ENCODE peak calls at places on chromosomes 2 and 18, in nine cellular contexts. One of them, this sample, is unnamed.

GRCh38 chr2:134468093-134468640 is 214.3 kb downstream of the MGAT5 start:
- DNase-seq in NCI-H1105: no peak
- DNase-seq in tibial artery: no peak
- DNase-seq in EL: no peak
- DNase-seq in anterior cingulate cortex: no peak
- DNase-seq in dermis blood vessel endothelial cell: no peak
- DNase-seq in activated gamma-delta T cell: no peak
- DNase-seq in activated T-cell treated with anti-CD3 and anti-CD28 coated beads for 1 hour: no peak
- DNase-seq in kidney glomerular epithelial cell: no peak
- DNase-seq in this sample: no peak

GRCh38 chr18:12911928-12912703 is 28.1 kb upstream of the PTPN2 start:
- DNase-seq in NCI-H1105: no peak
- DNase-seq in tibial artery: no peak
- DNase-seq in EL: no peak
- DNase-seq in anterior cingulate cortex: no peak
- DNase-seq in dermis blood vessel endothelial cell: peak; percentile 13
- DNase-seq in activated gamma-delta T cell: no peak
- DNase-seq in activated T-cell treated with anti-CD3 and anti-CD28 coated beads for 1 hour: no peak
- DNase-seq in kidney glomerular epithelial cell: no peak
- DNase-seq in this sample: no peak

GRCh38 chr2:128320609-128321420 is 2.1 kb upstream of the HS6ST1 start:
- DNase-seq in NCI-H1105: no peak
- DNase-seq in tibial artery: peak; percentile 65
- DNase-seq in EL: no peak
- DNase-seq in anterior cingulate cortex: no peak
- DNase-seq in dermis blood vessel endothelial cell: no peak
- DNase-seq in activated gamma-delta T cell: no peak
- DNase-seq in activated T-cell treated with anti-CD3 and anti-CD28 coated beads for 1 hour: no peak
- DNase-seq in kidney glomerular epithelial cell: no peak
- DNase-seq in this sample: no peak

GRCh38 chr2:47172922-47173695 is 18.0 kb upstream of the STPG4 start:
- DNase-seq in NCI-H1105: no peak
- DNase-seq in tibial artery: no peak
- DNase-seq in EL: no peak
- DNase-seq in anterior cingulate cortex: no peak
- DNase-seq in dermis blood vessel endothelial cell: no peak
- DNase-seq in activated gamma-delta T cell: no peak
- DNase-seq in activated T-cell treated with anti-CD3 and anti-CD28 coated beads for 1 hour: no peak
- DNase-seq in kidney glomerular epithelial cell: peak; percentile 38
- DNase-seq in this sample: no peak

GRCh38 chr2:176895158-176895557 is 317.4 kb upstream of the HNRNPA3 start:
- DNase-seq in NCI-H1105: no peak
- DNase-seq in tibial artery: no peak
- DNase-seq in EL: no peak
- DNase-seq in anterior cingulate cortex: no peak
- DNase-seq in dermis blood vessel endothelial cell: no peak
- DNase-seq in activated gamma-delta T cell: no peak
- DNase-seq in activated T-cell treated with anti-CD3 and anti-CD28 coated beads for 1 hour: no peak
- DNase-seq in kidney glomerular epithelial cell: no peak
- DNase-seq in this sample: no peak

GRCh38 chr2:46954951-46955571 is 39.5 kb upstream of the MCFD2 start:
- DNase-seq in NCI-H1105: no peak
- DNase-seq in tibial artery: peak; percentile 92
- DNase-seq in EL: peak; percentile 97
- DNase-seq in anterior cingulate cortex: no peak
- DNase-seq in dermis blood vessel endothelial cell: peak; percentile 87
- DNase-seq in activated gamma-delta T cell: no peak
- DNase-seq in activated T-cell treated with anti-CD3 and anti-CD28 coated beads for 1 hour: no peak
- DNase-seq in kidney glomerular epithelial cell: peak; percentile 91
- DNase-seq in this sample: peak; percentile 81

GRCh38 chr2:109213646-109214417 is 84.8 kb downstream of the SH3RF3 start:
- DNase-seq in NCI-H1105: no peak
- DNase-seq in tibial artery: no peak
- DNase-seq in EL: peak; percentile 81
- DNase-seq in anterior cingulate cortex: no peak
- DNase-seq in dermis blood vessel endothelial cell: peak; percentile 78
- DNase-seq in activated gamma-delta T cell: peak; percentile 20
- DNase-seq in activated T-cell treated with anti-CD3 and anti-CD28 coated beads for 1 hour: peak; percentile 22
- DNase-seq in kidney glomerular epithelial cell: no peak
- DNase-seq in this sample: peak; percentile 53

GRCh38 chr18:8215741-8216140 is 393.5 kb upstream of the RAB12 start:
- DNase-seq in NCI-H1105: no peak
- DNase-seq in tibial artery: no peak
- DNase-seq in EL: no peak
- DNase-seq in anterior cingulate cortex: no peak
- DNase-seq in dermis blood vessel endothelial cell: no peak
- DNase-seq in activated gamma-delta T cell: no peak
- DNase-seq in activated T-cell treated with anti-CD3 and anti-CD28 coated beads for 1 hour: no peak
- DNase-seq in kidney glomerular epithelial cell: no peak
- DNase-seq in this sample: no peak

GRCh38 chr2:222239091-222239490 is 59.7 kb downstream of the PAX3 start:
- DNase-seq in NCI-H1105: no peak
- DNase-seq in tibial artery: no peak
- DNase-seq in EL: no peak
- DNase-seq in anterior cingulate cortex: no peak
- DNase-seq in dermis blood vessel endothelial cell: no peak
- DNase-seq in activated gamma-delta T cell: no peak
- DNase-seq in activated T-cell treated with anti-CD3 and anti-CD28 coated beads for 1 hour: no peak
- DNase-seq in kidney glomerular epithelial cell: no peak
- DNase-seq in this sample: no peak

GRCh38 chr2:227016894-227017293 is 147.1 kb downstream of the COL4A4 start:
- DNase-seq in NCI-H1105: no peak
- DNase-seq in tibial artery: no peak
- DNase-seq in EL: peak; percentile 8
- DNase-seq in anterior cingulate cortex: no peak
- DNase-seq in dermis blood vessel endothelial cell: no peak
- DNase-seq in activated gamma-delta T cell: no peak
- DNase-seq in activated T-cell treated with anti-CD3 and anti-CD28 coated beads for 1 hour: no peak
- DNase-seq in kidney glomerular epithelial cell: no peak
- DNase-seq in this sample: peak; percentile 21

GRCh38 chr2:44964704-44965343 is 23.3 kb downstream of the SIX3 start:
- DNase-seq in NCI-H1105: peak; percentile 57
- DNase-seq in tibial artery: no peak
- DNase-seq in EL: peak; percentile 23
- DNase-seq in anterior cingulate cortex: no peak
- DNase-seq in dermis blood vessel endothelial cell: peak; percentile 18
- DNase-seq in activated gamma-delta T cell: no peak
- DNase-seq in activated T-cell treated with anti-CD3 and anti-CD28 coated beads for 1 hour: no peak
- DNase-seq in kidney glomerular epithelial cell: peak; percentile 32
- DNase-seq in this sample: no peak

GRCh38 chr2:29560566-29560965 is 360.8 kb downstream of the ALK start:
- DNase-seq in NCI-H1105: no peak
- DNase-seq in tibial artery: no peak
- DNase-seq in EL: no peak
- DNase-seq in anterior cingulate cortex: no peak
- DNase-seq in dermis blood vessel endothelial cell: no peak
- DNase-seq in activated gamma-delta T cell: no peak
- DNase-seq in activated T-cell treated with anti-CD3 and anti-CD28 coated beads for 1 hour: no peak
- DNase-seq in kidney glomerular epithelial cell: no peak
- DNase-seq in this sample: no peak

GRCh38 chr2:96163768-96164429 is 18.7 kb upstream of the DUSP2 start:
- DNase-seq in NCI-H1105: no peak
- DNase-seq in tibial artery: no peak
- DNase-seq in EL: no peak
- DNase-seq in anterior cingulate cortex: no peak
- DNase-seq in dermis blood vessel endothelial cell: no peak
- DNase-seq in activated gamma-delta T cell: peak; percentile 74
- DNase-seq in activated T-cell treated with anti-CD3 and anti-CD28 coated beads for 1 hour: peak; percentile 51
- DNase-seq in kidney glomerular epithelial cell: no peak
- DNase-seq in this sample: no peak

GRCh38 chr18:38481576-38481975 is 916.0 kb upstream of the CELF4 start:
- DNase-seq in NCI-H1105: no peak
- DNase-seq in tibial artery: no peak
- DNase-seq in EL: no peak
- DNase-seq in anterior cingulate cortex: peak; percentile 22
- DNase-seq in dermis blood vessel endothelial cell: no peak
- DNase-seq in activated gamma-delta T cell: no peak
- DNase-seq in activated T-cell treated with anti-CD3 and anti-CD28 coated beads for 1 hour: no peak
- DNase-seq in kidney glomerular epithelial cell: no peak
- DNase-seq in this sample: no peak

GRCh38 chr18:68735498-68736343 is 20.8 kb upstream of the TMX3 start:
- DNase-seq in NCI-H1105: peak; percentile 15
- DNase-seq in tibial artery: no peak
- DNase-seq in EL: peak; percentile 61
- DNase-seq in anterior cingulate cortex: no peak
- DNase-seq in dermis blood vessel endothelial cell: peak; percentile 61
- DNase-seq in activated gamma-delta T cell: no peak
- DNase-seq in activated T-cell treated with anti-CD3 and anti-CD28 coated beads for 1 hour: no peak
- DNase-seq in kidney glomerular epithelial cell: peak; percentile 39
- DNase-seq in this sample: peak; percentile 79

GRCh38 chr2:54161660-54162059 is 46.2 kb downstream of the ACYP2 start:
- DNase-seq in NCI-H1105: no peak
- DNase-seq in tibial artery: no peak
- DNase-seq in EL: no peak
- DNase-seq in anterior cingulate cortex: no peak
- DNase-seq in dermis blood vessel endothelial cell: peak; percentile 8
- DNase-seq in activated gamma-delta T cell: no peak
- DNase-seq in activated T-cell treated with anti-CD3 and anti-CD28 coated beads for 1 hour: no peak
- DNase-seq in kidney glomerular epithelial cell: no peak
- DNase-seq in this sample: peak; percentile 58

GRCh38 chr18:25349131-25349925 is 2.6 kb downstream of the ZNF521 start:
- DNase-seq in NCI-H1105: no peak
- DNase-seq in tibial artery: peak; percentile 68
- DNase-seq in EL: peak; percentile 45
- DNase-seq in anterior cingulate cortex: peak; percentile 70
- DNase-seq in dermis blood vessel endothelial cell: peak; percentile 63
- DNase-seq in activated gamma-delta T cell: peak; percentile 6
- DNase-seq in activated T-cell treated with anti-CD3 and anti-CD28 coated beads for 1 hour: no peak
- DNase-seq in kidney glomerular epithelial cell: no peak
- DNase-seq in this sample: peak; percentile 72

GRCh38 chr2:113276216-113276905 is 2.4 kb downstream of the PAX8 start:
- DNase-seq in NCI-H1105: no peak
- DNase-seq in tibial artery: no peak
- DNase-seq in EL: no peak
- DNase-seq in anterior cingulate cortex: no peak
- DNase-seq in dermis blood vessel endothelial cell: no peak
- DNase-seq in activated gamma-delta T cell: no peak
- DNase-seq in activated T-cell treated with anti-CD3 and anti-CD28 coated beads for 1 hour: no peak
- DNase-seq in kidney glomerular epithelial cell: no peak
- DNase-seq in this sample: no peak

GRCh38 chr18:8277270-8277669 is 332.0 kb upstream of the RAB12 start:
- DNase-seq in NCI-H1105: no peak
- DNase-seq in tibial artery: no peak
- DNase-seq in EL: no peak
- DNase-seq in anterior cingulate cortex: no peak
- DNase-seq in dermis blood vessel endothelial cell: no peak
- DNase-seq in activated gamma-delta T cell: no peak
- DNase-seq in activated T-cell treated with anti-CD3 and anti-CD28 coated beads for 1 hour: no peak
- DNase-seq in kidney glomerular epithelial cell: no peak
- DNase-seq in this sample: peak; percentile 66

GRCh38 chr2:177724398-177725287 is 332.1 kb downstream of the AGPS start:
- DNase-seq in NCI-H1105: peak; percentile 17
- DNase-seq in tibial artery: no peak
- DNase-seq in EL: peak; percentile 50
- DNase-seq in anterior cingulate cortex: peak; percentile 63
- DNase-seq in dermis blood vessel endothelial cell: peak; percentile 84
- DNase-seq in activated gamma-delta T cell: no peak
- DNase-seq in activated T-cell treated with anti-CD3 and anti-CD28 coated beads for 1 hour: peak; percentile 23
- DNase-seq in kidney glomerular epithelial cell: peak; percentile 46
- DNase-seq in this sample: peak; percentile 79

GRCh38 chr2:65746919-65747678 is 314.7 kb upstream of the SPRED2 start:
- DNase-seq in NCI-H1105: no peak
- DNase-seq in tibial artery: no peak
- DNase-seq in EL: no peak
- DNase-seq in anterior cingulate cortex: peak; percentile 3
- DNase-seq in dermis blood vessel endothelial cell: no peak
- DNase-seq in activated gamma-delta T cell: no peak
- DNase-seq in activated T-cell treated with anti-CD3 and anti-CD28 coated beads for 1 hour: no peak
- DNase-seq in kidney glomerular epithelial cell: no peak
- DNase-seq in this sample: no peak

GRCh38 chr2:203579131-203579643 is 44.1 kb upstream of the RAPH1 start:
- DNase-seq in NCI-H1105: no peak
- DNase-seq in tibial artery: no peak
- DNase-seq in EL: peak; percentile 37
- DNase-seq in anterior cingulate cortex: no peak
- DNase-seq in dermis blood vessel endothelial cell: no peak
- DNase-seq in activated gamma-delta T cell: no peak
- DNase-seq in activated T-cell treated with anti-CD3 and anti-CD28 coated beads for 1 hour: no peak
- DNase-seq in kidney glomerular epithelial cell: no peak
- DNase-seq in this sample: peak; percentile 40

GRCh38 chr2:119005081-119005480 is 63.1 kb downstream of the MARCO start:
- DNase-seq in NCI-H1105: no peak
- DNase-seq in tibial artery: no peak
- DNase-seq in EL: no peak
- DNase-seq in anterior cingulate cortex: no peak
- DNase-seq in dermis blood vessel endothelial cell: no peak
- DNase-seq in activated gamma-delta T cell: no peak
- DNase-seq in activated T-cell treated with anti-CD3 and anti-CD28 coated beads for 1 hour: no peak
- DNase-seq in kidney glomerular epithelial cell: peak; percentile 10
- DNase-seq in this sample: no peak

GRCh38 chr18:31206787-31207381 is 44.2 kb upstream of the DSC1 start:
- DNase-seq in NCI-H1105: no peak
- DNase-seq in tibial artery: peak; percentile 84
- DNase-seq in EL: no peak
- DNase-seq in anterior cingulate cortex: no peak
- DNase-seq in dermis blood vessel endothelial cell: peak; percentile 5
- DNase-seq in activated gamma-delta T cell: no peak
- DNase-seq in activated T-cell treated with anti-CD3 and anti-CD28 coated beads for 1 hour: no peak
- DNase-seq in kidney glomerular epithelial cell: peak; percentile 94
- DNase-seq in this sample: no peak

GRCh38 chr18:74288730-74289129 is 3.0 kb downstream of the CYB5A start:
- DNase-seq in NCI-H1105: no peak
- DNase-seq in tibial artery: no peak
- DNase-seq in EL: no peak
- DNase-seq in anterior cingulate cortex: no peak
- DNase-seq in dermis blood vessel endothelial cell: no peak
- DNase-seq in activated gamma-delta T cell: no peak
- DNase-seq in activated T-cell treated with anti-CD3 and anti-CD28 coated beads for 1 hour: no peak
- DNase-seq in kidney glomerular epithelial cell: no peak
- DNase-seq in this sample: no peak

GRCh38 chr2:120432976-120433815 is 87.3 kb downstream of the INHBB start:
- DNase-seq in NCI-H1105: no peak
- DNase-seq in tibial artery: no peak
- DNase-seq in EL: no peak
- DNase-seq in anterior cingulate cortex: no peak
- DNase-seq in dermis blood vessel endothelial cell: no peak
- DNase-seq in activated gamma-delta T cell: no peak
- DNase-seq in activated T-cell treated with anti-CD3 and anti-CD28 coated beads for 1 hour: no peak
- DNase-seq in kidney glomerular epithelial cell: no peak
- DNase-seq in this sample: no peak

GRCh38 chr2:233012301-233012971 is 620 bp downstream of the NGEF start:
- DNase-seq in NCI-H1105: no peak
- DNase-seq in tibial artery: peak; percentile 25
- DNase-seq in EL: no peak
- DNase-seq in anterior cingulate cortex: no peak
- DNase-seq in dermis blood vessel endothelial cell: peak; percentile 29
- DNase-seq in activated gamma-delta T cell: no peak
- DNase-seq in activated T-cell treated with anti-CD3 and anti-CD28 coated beads for 1 hour: no peak
- DNase-seq in kidney glomerular epithelial cell: no peak
- DNase-seq in this sample: no peak

GRCh38 chr18:41700435-41700834 is 254.6 kb upstream of the PIK3C3 start:
- DNase-seq in NCI-H1105: no peak
- DNase-seq in tibial artery: no peak
- DNase-seq in EL: no peak
- DNase-seq in anterior cingulate cortex: no peak
- DNase-seq in dermis blood vessel endothelial cell: no peak
- DNase-seq in activated gamma-delta T cell: no peak
- DNase-seq in activated T-cell treated with anti-CD3 and anti-CD28 coated beads for 1 hour: no peak
- DNase-seq in kidney glomerular epithelial cell: no peak
- DNase-seq in this sample: no peak

GRCh38 chr2:181258761-181259160 is 198.4 kb upstream of the ITGA4 start:
- DNase-seq in NCI-H1105: no peak
- DNase-seq in tibial artery: no peak
- DNase-seq in EL: peak; percentile 87
- DNase-seq in anterior cingulate cortex: no peak
- DNase-seq in dermis blood vessel endothelial cell: no peak
- DNase-seq in activated gamma-delta T cell: no peak
- DNase-seq in activated T-cell treated with anti-CD3 and anti-CD28 coated beads for 1 hour: no peak
- DNase-seq in kidney glomerular epithelial cell: peak; percentile 49
- DNase-seq in this sample: peak; percentile 66

GRCh38 chr2:26847663-26848335 is at the start of gene DPYSL5:
- DNase-seq in NCI-H1105: peak; percentile 70
- DNase-seq in tibial artery: no peak
- DNase-seq in EL: no peak
- DNase-seq in anterior cingulate cortex: peak; percentile 70
- DNase-seq in dermis blood vessel endothelial cell: no peak
- DNase-seq in activated gamma-delta T cell: no peak
- DNase-seq in activated T-cell treated with anti-CD3 and anti-CD28 coated beads for 1 hour: no peak
- DNase-seq in kidney glomerular epithelial cell: no peak
- DNase-seq in this sample: peak; percentile 7

GRCh38 chr2:19835818-19836281 is 65.9 kb downstream of the TTC32 start:
- DNase-seq in NCI-H1105: no peak
- DNase-seq in tibial artery: no peak
- DNase-seq in EL: no peak
- DNase-seq in anterior cingulate cortex: no peak
- DNase-seq in dermis blood vessel endothelial cell: no peak
- DNase-seq in activated gamma-delta T cell: no peak
- DNase-seq in activated T-cell treated with anti-CD3 and anti-CD28 coated beads for 1 hour: no peak
- DNase-seq in kidney glomerular epithelial cell: no peak
- DNase-seq in this sample: no peak

This sample was measured in adipocyte.